ENCODE peak calls at places on chromosome 13, in six cellular contexts. R, O, M, K, V and T are unnamed samples.

GRCh38 chr13:77533875-77534788 is 1.4 kb upstream of the SCEL start:
- DNase-seq in K (no peak), O (no peak), M (no peak), V (no peak), R (no peak), T (no peak)

GRCh38 chr13:95660981-95661581 is 15.9 kb upstream of the DNAJC3 start:
- DNase-seq in R (no peak), K (no peak), O (no peak), M (peak; percentile 17), V (no peak), T (no peak)

GRCh38 chr13:80251403-80251802 is 89.5 kb downstream of the SPRY2 start:
- DNase-seq in V (no peak), M (no peak), O (no peak), K (no peak), R (no peak), T (no peak)

GRCh38 chr13:34730966-34731365 is 211.1 kb upstream of the NBEA start:
- DNase-seq in V (no peak), R (no peak), M (no peak), O (no peak), K (no peak), T (no peak)

GRCh38 chr13:114136576-114136975 is 4.2 kb upstream of the RASA3 start:
- DNase-seq in R (no peak), V (no peak), O (no peak), M (no peak), K (no peak), T (no peak)

GRCh38 chr13:49935171-49936084 is 712 bp downstream of the SPRYD7 start:
- DNase-seq in R (peak; percentile 38), V (peak; percentile 49), M (peak; percentile 3), O (peak; percentile 21), K (peak; percentile 13), T (no peak)

GRCh38 chr13:99327133-99327532 is 19.9 kb upstream of the GPR183 start:
- DNase-seq in V (no peak), K (no peak), M (no peak), R (no peak), O (no peak), T (no peak)

GRCh38 chr13:26561636-26562537 is 4.4 kb downstream of the WASF3 start:
- DNase-seq in V (no peak), O (no peak), K (no peak), R (no peak), M (no peak), T (no peak)

GRCh38 chr13:40220299-40220935 is 446.0 kb downstream of the FOXO1 start:
- DNase-seq in R (no peak), K (no peak), O (no peak), M (no peak), V (no peak), T (no peak)

GRCh38 chr13:100581504-100581903 is 7.1 kb downstream of the GGACT start:
- DNase-seq in R (no peak), O (no peak), V (no peak), K (no peak), M (no peak), T (no peak)

GRCh38 chr13:63910406-63910957 is 2494.8 kb upstream of the PCDH20 start:
- DNase-seq in V (no peak), K (no peak), O (no peak), M (no peak), R (no peak), T (no peak)

GRCh38 chr13:100212904-100213538 is 124.1 kb downstream of the PCCA start:
- DNase-seq in M (no peak), V (no peak), R (no peak), O (no peak), K (no peak), T (no peak)

GRCh38 chr13:72504026-72504925 is 223.2 kb downstream of the MZT1 start:
- DNase-seq in R (no peak), V (no peak), O (no peak), M (no peak), K (no peak), T (no peak)

GRCh38 chr13:41562083-41562482 is 104.7 kb downstream of the RGCC start:
- DNase-seq in M (no peak), O (no peak), K (no peak), R (peak; percentile 31), V (no peak), T (no peak)

GRCh38 chr13:71242191-71242590 is 624.8 kb downstream of the DACH1 start:
- DNase-seq in V (no peak), K (no peak), R (no peak), M (no peak), O (no peak), T (no peak)

GRCh38 chr13:23979361-23980159 is 82.3 kb upstream of the C1QTNF9B start:
- DNase-seq in K (peak; percentile 45), V (peak; percentile 38), O (no peak), R (peak; percentile 67), M (no peak), T (peak; percentile 44)

GRCh38 chr13:49669735-49670309 is 21.5 kb downstream of the EBPL start:
- DNase-seq in V (peak; percentile 27), O (no peak), R (peak; percentile 60), K (peak; percentile 65), M (no peak), T (no peak)

GRCh38 chr13:103354189-103354588 is 288.0 kb upstream of the SLC10A2 start:
- DNase-seq in O (no peak), V (no peak), M (no peak), K (no peak), R (no peak), T (no peak)

GRCh38 chr13:97101912-97102311 is 107.6 kb upstream of the OXGR1 start:
- DNase-seq in K (no peak), M (no peak), R (no peak), V (no peak), O (no peak), T (no peak)

GRCh38 chr13:39415403-39415802 is 187.6 kb downstream of the LHFPL6 start:
- DNase-seq in O (no peak), V (no peak), M (no peak), R (no peak), K (peak; percentile 23), T (no peak)

GRCh38 chr13:23159205-23159586 is 21.6 kb upstream of the SGCG start:
- DNase-seq in V (peak; percentile 22), K (no peak), R (no peak), M (peak; percentile 22), O (peak; percentile 22), T (no peak)

GRCh38 chr13:52455677-52456041 is 381 bp downstream of the CKAP2 start:
- DNase-seq in O (peak; percentile 76), K (peak; percentile 61), M (peak; percentile 74), V (peak; percentile 84), R (peak; percentile 77), T (no peak)

GRCh38 chr13:93900735-93901134 is 578.7 kb downstream of the DCT start:
- DNase-seq in R (no peak), M (no peak), K (no peak), O (no peak), V (no peak), T (no peak)

GRCh38 chr13:21371011-21371410 is 88.1 kb downstream of the ZDHHC20 start:
- DNase-seq in V (no peak), M (no peak), O (no peak), R (no peak), K (no peak), T (no peak)

GRCh38 chr13:98517576-98518310 is 59.2 kb downstream of the STK24 start:
- DNase-seq in V (no peak), O (no peak), M (no peak), K (no peak), R (no peak), T (no peak)

GRCh38 chr13:80339841-80340642 is 884 bp downstream of the SPRY2 start:
- DNase-seq in O (no peak), M (peak; percentile 17), V (peak; percentile 21), K (peak; percentile 46), R (peak; percentile 68), T (no peak)

GRCh38 chr13:84460989-84461388 is 578.7 kb upstream of the SLITRK1 start:
- DNase-seq in O (no peak), V (no peak), M (no peak), R (no peak), K (no peak), T (no peak)

GRCh38 chr13:36088001-36088400 is 43.2 kb downstream of the DCLK1 start:
- DNase-seq in R (no peak), O (no peak), V (no peak), M (no peak), K (no peak), T (no peak)